ENCODE peak calls at places on chromosome 22, in nine cellular contexts. A is astrocyte; H is psoas muscle; R is Panc1; B is NCI-H1694; Z is fibroblast of mammary gland; G is T1000; U is stimulated activated CD8-positive, alpha-beta memory T cell treated with anti-CD3 and anti-CD28 coated beads, Interleukin-4, amount 100 ng/mL, for 1 hour; Q is cardiac fibroblast. I is an unnamed sample.

GRCh38 chr22:44133161-44133560 is 47.6 kb upstream of the PARVG start:
- DNase-seq in A (peak; percentile 88), R (no peak), H (no peak), U (no peak), Q (no peak), G (no peak), Z (peak; percentile 48), B (no peak), I (no peak)

GRCh38 chr22:43395296-43395695 is 16.5 kb upstream of the MPPED1 start:
- DNase-seq in B (no peak), U (no peak), H (no peak), A (no peak), Z (no peak), Q (no peak), R (no peak), G (no peak), I (no peak)

GRCh38 chr22:35355744-35356420 is 25.0 kb upstream of the HMOX1 start:
- DNase-seq in Z (peak; percentile 42), Q (no peak), U (no peak), R (no peak), G (no peak), H (no peak), A (no peak), B (no peak), I (no peak)

GRCh38 chr22:22953796-22954195 is 66.2 kb downstream of the IGLL5 start:
- DNase-seq in A (no peak), H (no peak), U (no peak), Q (no peak), G (no peak), R (no peak), B (no peak), Z (no peak), I (no peak)

GRCh38 chr22:28780296-28780695 is 7.8 kb downstream of the CCDC117 start:
- DNase-seq in U (no peak), Q (no peak), A (no peak), H (no peak), G (no peak), B (no peak), R (no peak), Z (no peak), I (no peak)

GRCh38 chr22:21446128-21446826 is 20.9 kb upstream of the TMEM191C start:
- DNase-seq in G (no peak), Q (no peak), R (no peak), Z (no peak), U (no peak), A (no peak), H (peak; percentile 9), B (no peak), I (no peak)

GRCh38 chr22:22712092-22712658 is 67.8 kb downstream of the GGTLC2 start:
- DNase-seq in U (no peak), B (no peak), R (no peak), A (no peak), H (no peak), Z (no peak), Q (no peak), G (no peak), I (no peak)

GRCh38 chr22:20423636-20424511 is 13.8 kb downstream of the SCARF2 start:
- DNase-seq in U (no peak), G (no peak), Q (no peak), R (no peak), B (no peak), H (no peak), Z (no peak), A (no peak), I (no peak)

GRCh38 chr22:17705565-17706450 is 67.3 kb downstream of the BCL2L13 start:
- DNase-seq in A (no peak), Q (no peak), G (no peak), U (no peak), R (no peak), H (no peak), B (no peak), Z (no peak), I (no peak)

GRCh38 chr22:50526849-50527801 is 1.7 kb upstream of the SCO2 start:
- DNase-seq in H (peak; percentile 58), B (no peak), R (no peak), Q (peak; percentile 61), U (no peak), A (no peak), Z (peak; percentile 50), G (no peak), I (no peak)

GRCh38 chr22:41532908-41533825 is 11.1 kb downstream of the POLR3H start:
- DNase-seq in G (peak; percentile 42), Z (peak; percentile 70), A (no peak), B (peak; percentile 66), U (peak; percentile 34), Q (peak; percentile 72), H (peak; percentile 81), R (no peak), I (peak; percentile 81)

GRCh38 chr22:19411690-19412045 is 19.9 kb downstream of the HIRA start:
- DNase-seq in H (no peak), A (no peak), R (no peak), Q (no peak), B (no peak), Z (no peak), G (no peak), U (no peak), I (no peak)

I was measured in lung microvascular endothelial cell.